ENCODE peak calls at places on chromosomes 11 and 22, in seven cellular contexts. F is endothelial cell, I is HEK293T, P is ELR, U is substantia nigra, G is upper lobe of right lung, M is cardiac fibroblast. X is an unnamed sample.

GRCh38 chr22:35074583-35074982 is 8.6 kb downstream of the ISX start:
- DNase-seq in F (no peak), I (no peak), P (no peak), U (no peak), G (no peak), M (no peak), X (no peak)

GRCh38 chr11:27347949-27348879 is 14.8 kb downstream of the CCDC34 start:
- DNase-seq in F (no peak), I (peak), P (no peak), U (no peak), G (no peak), M (no peak), X (no peak)

GRCh38 chr11:132099692-132100091 is 729.3 kb downstream of the NTM start:
- DNase-seq in F (peak), I (peak), P (peak), U (no peak), G (no peak), M (no peak), X (no peak)

GRCh38 chr11:34749666-34750659 is 129.1 kb downstream of the EHF start:
- DNase-seq in F (no peak), I (no peak), P (peak), U (no peak), G (peak), M (peak), X (no peak)

GRCh38 chr11:44497995-44498394 is 67.5 kb upstream of the CD82 start:
- DNase-seq in F (no peak), I (no peak), P (no peak), U (no peak), G (no peak), M (no peak), X (no peak)

GRCh38 chr11:46374815-46375214 is 6.7 kb upstream of the MDK start:
- DNase-seq in F (no peak), I (no peak), P (no peak), U (no peak), G (no peak), M (no peak), X (no peak)

GRCh38 chr11:35962373-35963138 is 18.7 kb downstream of the LDLRAD3 start:
- DNase-seq in F (no peak), I (no peak), P (no peak), U (no peak), G (no peak), M (peak), X (no peak)

GRCh38 chr22:33873186-33873585 is 47.1 kb downstream of the LARGE1 start:
- DNase-seq in F (no peak), I (no peak), P (no peak), U (no peak), G (no peak), M (no peak), X (no peak)

GRCh38 chr11:86954288-86955110 is 696 bp downstream of the FZD4 start:
- DNase-seq in F (peak), I (no peak), P (peak), U (no peak), G (peak), M (no peak), X (no peak)